ENCODE peak calls at places on chromosomes 7 and 10, in eight cellular contexts. One of them, this sample, is unnamed.

GRCh38 chr7:325051-325798 is 35.3 kb downstream of the FOXL3 start:
- DNase-seq in heart left ventricle: peak; percentile 21
- DNase-seq in Peyer's patch: no peak
- DNase-seq in H54: no peak
- DNase-seq in lower leg skin: no peak
- DNase-seq in transverse colon: no peak
- DNase-seq in erythroblast: no peak
- DNase-seq in breast epithelium: no peak
- DNase-seq in this sample: no peak

GRCh38 chr10:101273736-101274135 is 44.5 kb upstream of the LBX1 start:
- DNase-seq in heart left ventricle: no peak
- DNase-seq in Peyer's patch: no peak
- DNase-seq in H54: no peak
- DNase-seq in lower leg skin: no peak
- DNase-seq in transverse colon: no peak
- DNase-seq in erythroblast: no peak
- DNase-seq in breast epithelium: no peak
- DNase-seq in this sample: no peak

GRCh38 chr10:131786756-131787605 is 113.8 kb upstream of the PPP2R2D start:
- DNase-seq in heart left ventricle: no peak
- DNase-seq in Peyer's patch: no peak
- DNase-seq in H54: no peak
- DNase-seq in lower leg skin: no peak
- DNase-seq in transverse colon: no peak
- DNase-seq in erythroblast: peak; percentile 54
- DNase-seq in breast epithelium: no peak
- DNase-seq in this sample: no peak

GRCh38 chr10:132264306-132264950 is 43.3 kb downstream of the STK32C start:
- DNase-seq in heart left ventricle: peak; percentile 27
- DNase-seq in Peyer's patch: no peak
- DNase-seq in H54: no peak
- DNase-seq in lower leg skin: no peak
- DNase-seq in transverse colon: no peak
- DNase-seq in erythroblast: no peak
- DNase-seq in breast epithelium: no peak
- DNase-seq in this sample: no peak

GRCh38 chr7:18831381-18831901 is 286.0 kb downstream of the TWIST1 start:
- DNase-seq in heart left ventricle: no peak
- DNase-seq in Peyer's patch: no peak
- DNase-seq in H54: no peak
- DNase-seq in lower leg skin: no peak
- DNase-seq in transverse colon: no peak
- DNase-seq in erythroblast: no peak
- DNase-seq in breast epithelium: no peak
- DNase-seq in this sample: no peak

GRCh38 chr10:110456523-110457091 is 41.1 kb upstream of the DUSP5 start:
- DNase-seq in heart left ventricle: no peak
- DNase-seq in Peyer's patch: peak; percentile 2
- DNase-seq in H54: no peak
- DNase-seq in lower leg skin: no peak
- DNase-seq in transverse colon: no peak
- DNase-seq in erythroblast: peak; percentile 17
- DNase-seq in breast epithelium: no peak
- DNase-seq in this sample: peak; percentile 14

GRCh38 chr7:42232275-42232674 is 4.7 kb downstream of the GLI3 start:
- DNase-seq in heart left ventricle: no peak
- DNase-seq in Peyer's patch: no peak
- DNase-seq in H54: peak; percentile 79
- DNase-seq in lower leg skin: peak; percentile 39
- DNase-seq in transverse colon: no peak
- DNase-seq in erythroblast: no peak
- DNase-seq in breast epithelium: no peak
- DNase-seq in this sample: no peak

GRCh38 chr10:26733750-26734568 is 36.5 kb downstream of the PDSS1 start:
- DNase-seq in heart left ventricle: no peak
- DNase-seq in Peyer's patch: no peak
- DNase-seq in H54: no peak
- DNase-seq in lower leg skin: no peak
- DNase-seq in transverse colon: peak; percentile 44
- DNase-seq in erythroblast: no peak
- DNase-seq in breast epithelium: peak; percentile 60
- DNase-seq in this sample: no peak

GRCh38 chr10:73641272-73642060 is at the start of gene MYOZ1:
- DNase-seq in heart left ventricle: no peak
- DNase-seq in Peyer's patch: no peak
- DNase-seq in H54: peak; percentile 47
- DNase-seq in lower leg skin: no peak
- DNase-seq in transverse colon: no peak
- DNase-seq in erythroblast: no peak
- DNase-seq in breast epithelium: no peak
- DNase-seq in this sample: no peak

GRCh38 chr7:150631084-150631824 is 931 bp downstream of the GIMAP6 start:
- DNase-seq in heart left ventricle: peak; percentile 74
- DNase-seq in Peyer's patch: peak; percentile 36
- DNase-seq in H54: no peak
- DNase-seq in lower leg skin: no peak
- DNase-seq in transverse colon: no peak
- DNase-seq in erythroblast: no peak
- DNase-seq in breast epithelium: no peak
- DNase-seq in this sample: peak; percentile 64

GRCh38 chr7:157228864-157229422 is 90.2 kb downstream of the UBE3C start:
- DNase-seq in heart left ventricle: no peak
- DNase-seq in Peyer's patch: no peak
- DNase-seq in H54: no peak
- DNase-seq in lower leg skin: no peak
- DNase-seq in transverse colon: no peak
- DNase-seq in erythroblast: peak; percentile 34
- DNase-seq in breast epithelium: no peak
- DNase-seq in this sample: no peak

GRCh38 chr10:46026106-46026505 is 4.3 kb downstream of the NCOA4 start:
- DNase-seq in heart left ventricle: no peak
- DNase-seq in Peyer's patch: no peak
- DNase-seq in H54: no peak
- DNase-seq in lower leg skin: no peak
- DNase-seq in transverse colon: no peak
- DNase-seq in erythroblast: no peak
- DNase-seq in breast epithelium: no peak
- DNase-seq in this sample: no peak

GRCh38 chr7:150890853-150891584 is 38.7 kb downstream of the AOC1 start:
- DNase-seq in heart left ventricle: no peak
- DNase-seq in Peyer's patch: no peak
- DNase-seq in H54: no peak
- DNase-seq in lower leg skin: no peak
- DNase-seq in transverse colon: no peak
- DNase-seq in erythroblast: no peak
- DNase-seq in breast epithelium: no peak
- DNase-seq in this sample: no peak

GRCh38 chr10:89165923-89166322 is 41.2 kb downstream of the CH25H start:
- DNase-seq in heart left ventricle: no peak
- DNase-seq in Peyer's patch: no peak
- DNase-seq in H54: no peak
- DNase-seq in lower leg skin: no peak
- DNase-seq in transverse colon: no peak
- DNase-seq in erythroblast: no peak
- DNase-seq in breast epithelium: no peak
- DNase-seq in this sample: no peak

GRCh38 chr10:74949434-74949833 is 123.0 kb downstream of the KAT6B start:
- DNase-seq in heart left ventricle: no peak
- DNase-seq in Peyer's patch: no peak
- DNase-seq in H54: no peak
- DNase-seq in lower leg skin: no peak
- DNase-seq in transverse colon: no peak
- DNase-seq in erythroblast: no peak
- DNase-seq in breast epithelium: no peak
- DNase-seq in this sample: no peak

GRCh38 chr10:127456122-127456521 is 93.0 kb upstream of the NPS start:
- DNase-seq in heart left ventricle: no peak
- DNase-seq in Peyer's patch: no peak
- DNase-seq in H54: no peak
- DNase-seq in lower leg skin: no peak
- DNase-seq in transverse colon: no peak
- DNase-seq in erythroblast: no peak
- DNase-seq in breast epithelium: no peak
- DNase-seq in this sample: no peak

GRCh38 chr7:102122026-102122425 is 164.6 kb upstream of the SH2B2 start:
- DNase-seq in heart left ventricle: no peak
- DNase-seq in Peyer's patch: no peak
- DNase-seq in H54: peak; percentile 38
- DNase-seq in lower leg skin: no peak
- DNase-seq in transverse colon: no peak
- DNase-seq in erythroblast: no peak
- DNase-seq in breast epithelium: no peak
- DNase-seq in this sample: no peak

GRCh38 chr10:24866615-24867583 is 85.5 kb downstream of the PRTFDC1 start:
- DNase-seq in heart left ventricle: peak; percentile 67
- DNase-seq in Peyer's patch: no peak
- DNase-seq in H54: peak; percentile 35
- DNase-seq in lower leg skin: peak; percentile 33
- DNase-seq in transverse colon: peak; percentile 42
- DNase-seq in erythroblast: peak; percentile 11
- DNase-seq in breast epithelium: no peak
- DNase-seq in this sample: peak; percentile 56

GRCh38 chr10:86017841-86018734 is 348.5 kb downstream of the GRID1 start:
- DNase-seq in heart left ventricle: no peak
- DNase-seq in Peyer's patch: no peak
- DNase-seq in H54: no peak
- DNase-seq in lower leg skin: no peak
- DNase-seq in transverse colon: no peak
- DNase-seq in erythroblast: no peak
- DNase-seq in breast epithelium: no peak
- DNase-seq in this sample: no peak

GRCh38 chr7:151876899-151877777 is at the start of gene PRKAG2:
- DNase-seq in heart left ventricle: peak; percentile 88
- DNase-seq in Peyer's patch: peak; percentile 77
- DNase-seq in H54: peak; percentile 47
- DNase-seq in lower leg skin: peak; percentile 74
- DNase-seq in transverse colon: peak; percentile 75
- DNase-seq in erythroblast: peak; percentile 23
- DNase-seq in breast epithelium: no peak
- DNase-seq in this sample: peak; percentile 76

GRCh38 chr7:86243171-86243570 is 400.5 kb upstream of the GRM3 start:
- DNase-seq in heart left ventricle: no peak
- DNase-seq in Peyer's patch: no peak
- DNase-seq in H54: no peak
- DNase-seq in lower leg skin: no peak
- DNase-seq in transverse colon: no peak
- DNase-seq in erythroblast: no peak
- DNase-seq in breast epithelium: no peak
- DNase-seq in this sample: no peak
- TF ChIP-seq POLR2A in heart left ventricle: no peak
- TF ChIP-seq POLR2A in Peyer's patch: no peak
- TF ChIP-seq POLR2A in H54: no peak
- TF ChIP-seq POLR2A in lower leg skin: no peak
- TF ChIP-seq POLR2A in transverse colon: no peak
- TF ChIP-seq POLR2A in erythroblast: no peak
- TF ChIP-seq POLR2A in breast epithelium: no peak
- TF ChIP-seq POLR2A in this sample: no peak

DNA sequence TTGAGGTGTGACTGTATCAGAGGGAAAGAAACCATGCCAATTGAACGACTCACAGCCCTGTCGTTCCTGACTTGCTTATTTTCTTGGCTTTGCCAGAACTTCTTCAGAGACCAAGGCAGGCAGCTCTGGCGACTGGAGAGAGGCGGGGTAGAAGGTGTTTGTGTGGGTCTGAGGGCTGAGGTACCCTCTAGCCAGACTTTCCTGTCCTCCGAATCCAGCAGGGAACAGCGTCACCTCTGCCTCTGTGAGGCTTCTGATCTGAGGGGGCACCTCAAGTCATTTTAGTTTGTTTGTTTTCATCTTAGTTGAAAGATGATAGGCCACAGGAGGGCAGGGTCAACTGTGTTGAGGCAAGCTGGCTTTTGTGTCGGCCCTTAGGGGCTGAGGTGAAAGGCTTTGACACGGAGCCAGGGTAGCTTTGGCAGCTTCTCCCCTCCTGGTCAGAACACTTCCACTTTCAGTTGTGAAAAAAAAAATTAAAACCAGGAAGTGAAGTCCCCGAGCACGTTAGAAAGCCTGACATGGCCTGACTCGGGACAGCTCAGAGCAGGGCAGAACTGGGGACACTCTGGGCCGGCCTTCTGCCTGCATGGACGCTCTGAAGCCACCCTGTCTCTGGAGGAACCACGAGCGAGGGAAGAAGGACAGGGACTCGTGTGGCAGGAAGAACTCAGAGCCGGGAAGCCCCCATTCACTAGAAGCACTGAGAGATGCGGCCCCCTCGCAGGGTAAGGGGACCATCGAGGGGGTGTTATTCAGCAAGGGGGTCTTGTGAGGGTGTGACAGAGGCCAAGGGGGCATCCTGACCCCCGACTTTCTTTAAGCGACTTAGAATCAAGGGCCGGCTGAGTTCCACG is 2.0 kb downstream of the ACSL5 start:
- DNase-seq in heart left ventricle: peak; percentile 73
- DNase-seq in Peyer's patch: peak; percentile 49
- DNase-seq in H54: no peak
- DNase-seq in lower leg skin: no peak
- DNase-seq in transverse colon: peak; percentile 69
- DNase-seq in erythroblast: peak; percentile 82
- DNase-seq in breast epithelium: peak; percentile 65
- DNase-seq in this sample: peak; percentile 78
- TF ChIP-seq POLR2A in heart left ventricle: peak; percentile 14
- TF ChIP-seq POLR2A in Peyer's patch: peak; percentile 57
- TF ChIP-seq POLR2A in H54: no peak
- TF ChIP-seq POLR2A in lower leg skin: no peak
- TF ChIP-seq POLR2A in transverse colon: peak; percentile 64
- TF ChIP-seq POLR2A in erythroblast: peak; percentile 53
- TF ChIP-seq POLR2A in breast epithelium: no peak
- TF ChIP-seq POLR2A in this sample: peak; percentile 13

DNA sequence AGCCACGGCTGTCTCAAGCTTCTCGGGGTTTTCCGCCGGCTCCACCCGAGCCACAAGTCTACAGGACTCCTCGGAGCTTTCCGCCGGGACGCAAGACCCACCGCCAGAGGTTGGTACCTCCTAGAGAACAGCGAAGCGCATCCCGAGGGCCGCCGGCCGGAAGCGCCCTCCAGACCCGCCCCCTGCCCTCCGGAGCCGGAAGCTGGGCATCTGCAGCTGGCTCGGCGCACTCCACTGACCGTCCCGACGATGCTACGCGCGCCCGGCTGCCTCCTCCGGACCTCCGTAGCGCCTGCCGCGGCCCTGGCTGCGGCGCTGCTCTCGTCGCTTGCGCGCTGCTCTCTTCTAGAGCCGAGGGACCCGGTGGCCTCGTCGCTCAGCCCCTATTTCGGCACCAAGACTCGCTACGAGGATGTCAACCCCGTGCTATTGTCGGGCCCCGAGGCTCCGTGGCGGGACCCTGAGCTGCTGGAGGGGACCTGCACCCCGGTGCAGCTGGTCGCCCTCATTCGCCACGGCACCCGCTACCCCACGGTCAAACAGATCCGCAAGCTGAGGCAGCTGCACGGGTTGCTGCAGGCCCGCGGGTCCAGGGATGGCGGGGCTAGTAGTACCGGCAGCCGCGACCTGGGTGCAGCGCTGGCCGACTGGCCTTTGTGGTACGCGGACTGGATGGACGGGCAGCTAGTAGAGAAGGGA is at the start of gene MINPP1:
- DNase-seq in heart left ventricle: peak; percentile 91
- DNase-seq in Peyer's patch: peak; percentile 71
- DNase-seq in H54: peak; percentile 92
- DNase-seq in lower leg skin: peak; percentile 59
- DNase-seq in transverse colon: peak; percentile 82
- DNase-seq in erythroblast: peak; percentile 92
- DNase-seq in breast epithelium: peak; percentile 71
- DNase-seq in this sample: peak; percentile 96
- TF ChIP-seq POLR2A in heart left ventricle: peak; percentile 46
- TF ChIP-seq POLR2A in Peyer's patch: no peak
- TF ChIP-seq POLR2A in H54: peak; percentile 92
- TF ChIP-seq POLR2A in lower leg skin: no peak
- TF ChIP-seq POLR2A in transverse colon: peak; percentile 55
- TF ChIP-seq POLR2A in erythroblast: peak; percentile 98
- TF ChIP-seq POLR2A in breast epithelium: peak; percentile 27
- TF ChIP-seq POLR2A in this sample: peak; percentile 29

GRCh38 chr7:33903770-33904679 is 1.3 kb upstream of the BMPER start:
- DNase-seq in heart left ventricle: peak; percentile 67
- DNase-seq in Peyer's patch: no peak
- DNase-seq in H54: peak; percentile 70
- DNase-seq in lower leg skin: no peak
- DNase-seq in transverse colon: peak; percentile 13
- DNase-seq in erythroblast: no peak
- DNase-seq in breast epithelium: no peak
- DNase-seq in this sample: no peak
- TF ChIP-seq POLR2A in heart left ventricle: no peak
- TF ChIP-seq POLR2A in Peyer's patch: no peak
- TF ChIP-seq POLR2A in H54: no peak
- TF ChIP-seq POLR2A in lower leg skin: no peak
- TF ChIP-seq POLR2A in transverse colon: no peak
- TF ChIP-seq POLR2A in erythroblast: no peak
- TF ChIP-seq POLR2A in breast epithelium: no peak
- TF ChIP-seq POLR2A in this sample: no peak

This sample was measured in upper lobe of left lung.